ENCODE peak calls at places on chromosomes 7 and 10, in ten cellular contexts. D is astrocyte of the cerebellum; N is GM23248; Q is cardiac muscle cell; H is AG04450; L is Jurkat, Clone E6-1; F is A673; A is astrocyte of the spinal cord; Z is fibroblast of mammary gland; B is GM23338. S is an unnamed sample.

GRCh38 chr7:64951250-64951848 is 39.5 kb downstream of the ZNF117 start:
- DNase-seq in H (peak; percentile 1), A (peak; percentile 54), Z (peak; percentile 61), D (peak; percentile 8), N (peak; percentile 58), B (peak; percentile 75), L (peak; percentile 51), Q (peak; percentile 74), F (peak; percentile 65), S (peak; percentile 7)

GRCh38 chr10:79050896-79051555 is 17.7 kb upstream of the ZMIZ1 start:
- DNase-seq in A (no peak), F (no peak), L (no peak), Q (peak; percentile 54), H (no peak), D (no peak), Z (no peak), B (no peak), N (peak; percentile 32), S (no peak)

GRCh38 chr7:141072548-141073172 is 1.2 kb upstream of the TMEM178B start:
- DNase-seq in F (peak; percentile 75), L (peak; percentile 33), Z (peak; percentile 81), Q (peak; percentile 72), A (peak; percentile 74), N (peak; percentile 80), H (peak; percentile 18), B (peak; percentile 70), D (peak; percentile 51), S (peak; percentile 33)

GRCh38 chr10:63209703-63210102 is 76.6 kb downstream of the NRBF2 start:
- DNase-seq in Z (peak; percentile 61), A (peak; percentile 19), B (no peak), Q (no peak), H (no peak), N (peak; percentile 46), D (no peak), F (no peak), L (no peak), S (no peak)

GRCh38 chr10:35004651-35005050 is 85.5 kb downstream of the CUL2 start:
- DNase-seq in A (no peak), B (no peak), Q (no peak), L (no peak), D (no peak), N (peak; percentile 37), F (no peak), Z (no peak), H (no peak), S (no peak)

GRCh38 chr10:6445671-6446278 is 134.3 kb downstream of the PRKCQ start:
- DNase-seq in Z (peak; percentile 36), A (peak; percentile 21), B (peak; percentile 70), N (peak; percentile 58), D (peak; percentile 5), H (peak; percentile 2), F (peak; percentile 44), Q (peak; percentile 49), L (peak; percentile 73), S (no peak)

GRCh38 chr7:127907638-127908040 is 123.6 kb downstream of the LRRC4 start:
- DNase-seq in F (no peak), H (peak; percentile 59), B (no peak), A (peak; percentile 80), N (no peak), Q (no peak), D (peak; percentile 49), L (no peak), Z (peak; percentile 72), S (peak; percentile 38)

GRCh38 chr7:73717991-73718405 is 1.5 kb downstream of the STX1A start:
- DNase-seq in Q (peak; percentile 72), Z (peak; percentile 92), N (peak; percentile 96), H (no peak), F (peak; percentile 83), B (no peak), D (peak; percentile 69), L (peak; percentile 78), A (peak; percentile 96), S (peak; percentile 81)

GRCh38 chr10:34434119-34434594 is 380.9 kb downstream of the PARD3 start:
- DNase-seq in F (no peak), D (peak; percentile 9), B (no peak), N (peak; percentile 79), L (no peak), H (no peak), A (peak; percentile 79), Q (peak; percentile 73), Z (peak; percentile 92), S (peak; percentile 78)

GRCh38 chr7:136359333-136359903 is 382.3 kb upstream of the MTPN start:
- DNase-seq in B (no peak), F (no peak), Q (no peak), H (no peak), D (no peak), L (no peak), Z (no peak), A (no peak), N (no peak), S (no peak)

GRCh38 chr10:104127411-104127810 is 5.4 kb downstream of the SFR1 start:
- DNase-seq in Z (no peak), N (no peak), Q (no peak), B (peak; percentile 58), L (peak; percentile 7), H (no peak), D (no peak), F (peak; percentile 18), A (no peak), S (no peak)

GRCh38 chr7:1290262-1291039 is 57.8 kb downstream of the UNCX start:
- DNase-seq in F (peak; percentile 89), N (peak; percentile 72), D (no peak), Q (peak; percentile 37), Z (peak; percentile 5), B (peak; percentile 34), L (peak; percentile 34), A (no peak), H (no peak), S (no peak)

GRCh38 chr10:101565370-101565900 is 22.6 kb downstream of the POLL start:
- DNase-seq in Q (no peak), F (no peak), A (no peak), N (no peak), B (no peak), H (no peak), Z (no peak), L (no peak), D (no peak), S (no peak)

GRCh38 chr7:29483219-29484104 is 80.2 kb upstream of the PRR15 start:
- DNase-seq in Z (no peak), N (no peak), F (no peak), B (no peak), D (no peak), L (no peak), A (no peak), Q (peak; percentile 18), H (no peak), S (no peak)

GRCh38 chr7:24401628-24402593 is 117.9 kb downstream of the NPY start:
- DNase-seq in B (no peak), H (no peak), N (peak; percentile 61), F (peak; percentile 41), D (peak; percentile 22), Z (peak; percentile 42), Q (peak; percentile 45), L (peak; percentile 38), A (peak; percentile 50), S (no peak)

GRCh38 chr10:2137549-2138174 is 400.3 kb upstream of the ADARB2 start:
- DNase-seq in D (no peak), H (no peak), B (peak; percentile 77), Z (no peak), A (peak; percentile 4), N (no peak), L (peak; percentile 28), Q (no peak), F (peak; percentile 52), S (no peak)

GRCh38 chr10:124983321-124983720 is 41.4 kb downstream of the ZRANB1 start:
- DNase-seq in Z (no peak), Q (peak; percentile 35), A (peak; percentile 32), B (peak; percentile 36), N (no peak), H (no peak), D (no peak), L (no peak), F (no peak), S (no peak)

DNA sequence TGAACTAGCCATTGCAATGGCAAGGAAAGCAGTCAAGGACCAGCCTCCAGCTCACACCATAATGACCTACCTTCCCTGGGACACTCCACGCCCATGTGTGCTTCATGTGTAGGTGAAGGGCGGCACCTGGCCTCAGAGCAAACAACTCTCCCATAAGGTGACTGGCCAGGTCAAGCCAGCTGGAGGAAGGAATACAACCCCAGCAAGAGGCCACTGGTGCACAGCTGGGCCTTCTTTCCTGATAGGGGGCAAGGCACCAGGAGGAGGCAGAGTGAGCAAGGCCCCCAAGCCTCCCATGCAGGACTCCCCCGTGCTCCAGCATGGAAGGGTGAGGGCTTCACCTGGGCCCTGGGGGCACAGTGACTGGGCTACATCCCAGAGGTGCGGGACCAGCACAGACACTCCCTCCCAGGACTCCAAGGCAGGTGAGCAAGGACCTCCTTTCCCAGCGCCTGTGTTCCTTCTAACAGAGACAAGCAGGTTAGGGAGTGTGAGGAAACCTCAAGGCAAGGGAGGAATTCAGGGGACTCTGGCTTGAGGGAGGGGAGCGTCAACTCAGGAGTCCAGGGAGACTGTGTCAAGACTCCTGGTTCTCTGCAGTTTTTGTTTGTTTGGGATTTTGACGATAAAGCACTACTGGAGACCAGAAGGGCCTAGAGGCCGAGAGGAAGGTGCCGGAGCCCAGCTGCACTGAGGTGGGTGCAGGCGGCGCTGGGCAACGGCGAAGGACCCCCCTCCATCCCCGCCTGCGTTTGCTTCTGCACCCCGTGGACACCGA is 1.7 kb downstream of the PTPRN2 start:
- DNase-seq in B (peak; percentile 48), N (no peak), L (no peak), F (no peak), Z (no peak), H (no peak), D (no peak), Q (no peak), A (no peak), S (no peak)
- H3K4me3 ChIP-seq in B (peak overlapping the region; percentile 59), N (no peak overlapping the region), L (no peak overlapping the region), F (no peak overlapping the region), Z (no peak overlapping the region), H (no peak overlapping the region), D (no peak overlapping the region), Q (no peak overlapping the region), A (no peak overlapping the region), S (no peak overlapping the region)

GRCh38 chr10:30929901-30930520 is 101.7 kb downstream of the ZNF438 start:
- DNase-seq in D (no peak), N (no peak), H (no peak), A (no peak), Q (no peak), L (no peak), Z (no peak), F (no peak), B (no peak), S (no peak)
- H3K4me3 ChIP-seq in D (no peak overlapping the region), N (no peak overlapping the region), H (no peak overlapping the region), A (no peak overlapping the region), Q (no peak overlapping the region), L (no peak overlapping the region), Z (no peak overlapping the region), F (no peak overlapping the region), B (no peak overlapping the region), S (no peak overlapping the region)

GRCh38 chr10:132572545-132572937 is 35.0 kb downstream of the INPP5A start:
- DNase-seq in A (peak; percentile 69), B (no peak), H (no peak), Q (peak; percentile 50), N (peak; percentile 26), L (no peak), D (no peak), Z (no peak), F (no peak), S (no peak)
- H3K4me3 ChIP-seq in A (no peak overlapping the region), B (no peak overlapping the region), H (no peak overlapping the region), Q (no peak overlapping the region), N (no peak overlapping the region), L (no peak overlapping the region), D (no peak overlapping the region), Z (no peak overlapping the region), F (no peak overlapping the region), S (no peak overlapping the region)

GRCh38 chr7:12475362-12476063 is 71.8 kb upstream of the VWDE start:
- DNase-seq in A (peak; percentile 51), D (peak; percentile 33), N (peak; percentile 69), Q (peak; percentile 77), B (peak; percentile 42), L (no peak), H (no peak), F (peak; percentile 4), Z (peak; percentile 82), S (peak; percentile 38)
- H3K4me3 ChIP-seq in A (no peak overlapping the region), D (no peak overlapping the region), N (no peak overlapping the region), Q (no peak overlapping the region), B (no peak overlapping the region), L (no peak overlapping the region), H (no peak overlapping the region), F (no peak overlapping the region), Z (no peak overlapping the region), S (no peak overlapping the region)

S was measured in skeletal muscle cell.